ENCODE peak calls at places on chromosomes 2 and 18, in nine cellular contexts. N, O, D, V, S, Q, R, A and M are unnamed samples. For H3K4me1, the result is how much of the 10 kb centered on the place peaks cover.

GRCh38 chr2:197972017-197972416 is 167.6 kb downstream of the PLCL1 start:
- DNase-seq in N (no peak), O (no peak), D (no peak), V (no peak), S (no peak), Q (no peak), R (no peak), A (no peak), M (peak)

GRCh38 chr2:46269545-46270273 is 27.5 kb upstream of the EPAS1 start:
- DNase-seq in N (no peak), O (no peak), D (no peak), V (no peak), S (no peak), Q (no peak), R (no peak), A (no peak), M (no peak)

GRCh38 chr2:216222650-216223352 is 113.7 kb downstream of the XRCC5 start:
- DNase-seq in N (no peak), O (no peak), D (no peak), V (peak), S (no peak), Q (no peak), R (no peak), A (no peak), M (peak)

GRCh38 chr2:150036622-150037021 is 449.0 kb upstream of the MMADHC start:
- DNase-seq in N (no peak), O (no peak), D (no peak), V (no peak), S (no peak), Q (no peak), R (no peak), A (no peak), M (no peak)

GRCh38 chr2:240875228-240876034 is 6.8 kb downstream of the AGXT start:
- DNase-seq in N (peak), O (no peak), D (no peak), V (no peak), S (no peak), Q (no peak), R (no peak), A (no peak), M (no peak)

GRCh38 chr2:138227195-138227594 is 262.9 kb downstream of the HNMT start:
- DNase-seq in N (no peak), O (no peak), D (no peak), V (no peak), S (no peak), Q (no peak), R (no peak), A (no peak), M (no peak)

GRCh38 chr2:227238242-227239237 is 74.1 kb downstream of the COL4A3 start:
- DNase-seq in N (peak), O (peak), D (peak), V (peak), S (peak), Q (peak), R (peak), A (peak), M (peak)

GRCh38 chr2:48480526-48480925 is 49.4 kb upstream of the STON1 start:
- DNase-seq in N (no peak), O (no peak), D (no peak), V (no peak), S (no peak), Q (no peak), R (no peak), A (no peak), M (no peak)

GRCh38 chr2:230865766-230866703 is 1.3 kb downstream of the ITM2C start:
- DNase-seq in N (no peak), O (no peak), D (no peak), V (no peak), S (no peak), Q (peak), R (no peak), A (no peak), M (peak)

GRCh38 chr2:26002617-26003310 is 20.5 kb upstream of the KIF3C start:
- DNase-seq in N (no peak), O (no peak), D (no peak), V (no peak), S (no peak), Q (no peak), R (peak), A (no peak), M (no peak)

GRCh38 chr2:84832772-84833461 is 48.0 kb downstream of the TRABD2A start:
- DNase-seq in N (peak), O (no peak), D (no peak), V (no peak), S (no peak), Q (no peak), R (peak), A (no peak), M (no peak)

GRCh38 chr2:224039770-224040088 is 643 bp upstream of the SERPINE2 start:
- DNase-seq in N (no peak), O (no peak), D (no peak), V (no peak), S (no peak), Q (no peak), R (no peak), A (no peak), M (no peak)

GRCh38 chr2:84223191-84223590 is 235.9 kb downstream of the SUCLG1 start:
- DNase-seq in N (no peak), O (no peak), D (no peak), V (no peak), S (no peak), Q (no peak), R (no peak), A (no peak), M (peak)

GRCh38 chr18:48324651-48325050 is 84.5 kb downstream of the ZBTB7C start:
- DNase-seq in N (no peak), O (no peak), D (no peak), V (no peak), S (no peak), Q (no peak), R (no peak), A (no peak), M (no peak)

GRCh38 chr2:140997997-140998396 is 1132.8 kb downstream of the LRP1B start:
- DNase-seq in N (no peak), O (no peak), D (no peak), V (no peak), S (no peak), Q (no peak), R (no peak), A (no peak), M (peak)

GRCh38 chr2:22281033-22281432 is 1103.9 kb upstream of the KLHL29 start:
- DNase-seq in N (no peak), O (no peak), D (no peak), V (no peak), S (no peak), Q (no peak), R (no peak), A (no peak), M (peak)

GRCh38 chr2:177394622-177395021 is 2.0 kb downstream of the AGPS start:
- DNase-seq in N (no peak), O (no peak), D (no peak), V (no peak), S (no peak), Q (no peak), R (no peak), A (no peak), M (no peak)

GRCh38 chr18:77654302-77654701 is 404.7 kb downstream of the GALR1 start:
- DNase-seq in N (no peak), O (no peak), D (no peak), V (no peak), S (no peak), Q (no peak), R (no peak), A (no peak), M (no peak)

GRCh38 chr18:62957885-62958472 is 242.6 kb downstream of the PHLPP1 start:
- DNase-seq in N (peak), O (no peak), D (no peak), V (peak), S (peak), Q (no peak), R (peak), A (peak), M (peak)

GRCh38 chr2:73187549-73187948 is 14.8 kb upstream of the NOTO start:
- DNase-seq in N (no peak), O (no peak), D (no peak), V (no peak), S (no peak), Q (no peak), R (no peak), A (no peak), M (no peak)

GRCh38 chr2:45494275-45494977 is 116.6 kb downstream of the SRBD1 start:
- DNase-seq in N (no peak), O (peak), D (peak), V (peak), S (peak), Q (no peak), R (no peak), A (no peak), M (peak)

DNA sequence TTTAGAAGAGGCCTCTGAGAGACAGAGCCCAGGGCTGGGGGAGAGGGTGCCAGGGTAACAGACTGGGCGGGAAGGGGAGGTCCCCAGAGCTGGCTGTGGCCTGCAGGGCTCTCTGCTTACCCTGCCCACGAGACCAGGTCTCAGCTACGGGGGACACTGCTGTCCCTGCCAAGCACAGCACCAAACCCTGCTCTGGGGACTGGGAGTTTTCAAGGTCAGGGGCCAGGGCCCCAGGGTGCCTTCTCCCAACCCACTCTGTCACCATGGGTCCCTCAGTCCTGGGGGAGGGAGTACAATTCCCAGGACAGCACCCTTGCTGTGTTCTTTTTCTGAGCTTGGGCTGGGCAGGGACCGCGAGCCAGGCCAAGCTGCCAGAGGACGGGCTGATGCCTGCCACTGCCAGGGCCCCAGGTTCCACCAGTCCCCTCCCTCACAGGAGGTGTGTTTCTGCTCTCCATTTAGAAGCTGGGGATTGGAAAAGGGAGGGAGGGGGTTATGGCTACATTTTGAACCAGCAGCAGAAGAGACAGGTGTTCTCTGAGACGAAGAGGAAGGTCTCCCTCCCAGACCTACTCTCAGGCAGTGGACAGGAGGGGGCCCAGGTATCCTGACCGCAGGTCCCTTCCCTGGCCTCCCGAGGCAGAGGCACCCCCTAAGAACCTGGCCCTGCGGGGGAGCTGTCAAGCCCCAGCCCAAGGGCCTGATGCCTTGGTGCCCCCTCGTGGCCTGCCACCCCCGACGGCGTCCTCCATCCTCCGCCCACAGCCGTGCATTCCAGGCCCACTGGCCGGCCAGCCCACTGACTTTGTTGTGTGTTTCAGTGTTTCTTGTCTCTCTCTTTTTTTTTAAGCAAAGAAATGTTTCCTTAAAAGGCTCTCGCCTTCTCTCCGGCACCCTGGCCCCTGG is 80.4 kb downstream of the TNS1 start:
- DNase-seq in N (no peak), O (no peak), D (no peak), V (no peak), S (no peak), Q (peak), R (peak), A (peak), M (peak)
- H3K4me1 ChIP-seq in N (under half), O (under half), D (under half), V (half or more), S (under half), Q (half or more), R (half or more), A (half or more), M (half or more)

GRCh38 chr18:58263733-58264469 is 219.9 kb downstream of the NEDD4L start:
- DNase-seq in N (no peak), O (no peak), D (no peak), V (no peak), S (no peak), Q (no peak), R (no peak), A (no peak), M (no peak)

GRCh38 chr18:58266291-58266690 is 222.3 kb downstream of the NEDD4L start:
- DNase-seq in N (no peak), O (no peak), D (no peak), V (no peak), S (no peak), Q (no peak), R (no peak), A (no peak), M (no peak)

GRCh38 chr18:58263055-58263732 is 219.2 kb downstream of the NEDD4L start:
- DNase-seq in N (no peak), O (no peak), D (peak), V (peak), S (no peak), Q (no peak), R (no peak), A (no peak), M (no peak)

GRCh38 chr18:58264846-58265245 is 220.8 kb downstream of the NEDD4L start:
- DNase-seq in N (no peak), O (no peak), D (no peak), V (no peak), S (no peak), Q (no peak), R (no peak), A (no peak), M (no peak)

DNA sequence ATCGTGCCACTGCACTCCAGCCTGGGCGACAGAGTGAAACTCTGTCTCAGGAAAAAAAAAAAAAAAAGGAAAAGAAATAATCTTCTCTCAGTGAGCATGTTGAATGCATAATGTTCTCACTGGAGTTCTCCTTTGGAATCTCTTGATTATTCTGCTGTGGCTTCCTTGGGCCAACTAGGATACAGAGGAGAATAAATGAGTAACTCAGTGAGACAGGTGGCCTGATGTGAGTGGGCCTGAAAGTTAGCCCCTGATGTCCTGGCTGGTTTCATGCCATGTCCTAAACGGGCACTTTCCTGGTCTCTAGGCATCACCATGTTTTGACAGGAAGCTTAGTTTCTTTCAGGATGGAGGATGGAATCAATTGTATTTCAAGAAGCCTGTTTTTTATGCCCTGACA is 218.6 kb downstream of the NEDD4L start:
- DNase-seq in N (no peak), O (no peak), D (no peak), V (no peak), S (no peak), Q (no peak), R (no peak), A (no peak), M (no peak)
- H3K4me1 ChIP-seq in N (under half), O (under half), D (half or more), V (under half), S (under half), Q (under half), R (under half), A (under half), M (under half)

DNA sequence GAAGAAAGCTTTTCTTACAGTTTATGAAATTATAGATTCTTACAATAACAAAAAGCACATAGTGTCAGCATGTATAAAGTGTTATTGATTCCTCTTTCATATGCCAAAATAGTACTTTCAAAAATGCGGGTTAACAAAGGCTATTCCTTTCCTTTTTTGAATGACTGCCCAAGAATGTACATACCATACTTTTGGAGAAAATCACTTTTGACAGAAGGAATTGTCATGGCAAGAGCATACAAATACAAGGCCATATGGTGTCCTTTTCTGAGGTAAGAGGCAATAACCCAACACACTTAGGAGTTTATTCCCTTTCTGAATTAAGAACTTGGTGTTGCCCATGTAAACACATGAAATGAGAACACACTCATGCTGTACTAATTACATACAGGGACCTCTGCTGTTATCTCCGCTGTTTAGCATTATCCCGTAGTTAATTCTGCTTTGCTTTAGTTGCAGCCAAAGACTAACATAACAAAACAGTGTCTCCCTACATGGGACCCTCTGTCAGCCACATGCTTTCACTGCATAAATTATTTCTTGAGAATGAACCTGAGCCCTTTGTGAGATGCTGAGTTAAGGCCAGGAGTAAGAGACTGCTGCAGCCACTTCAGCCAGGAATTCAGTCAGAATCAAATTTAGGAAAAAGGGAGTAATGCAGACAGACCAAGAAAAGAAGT is 67.0 kb downstream of the CDH2 start:
- DNase-seq in N (no peak), O (no peak), D (no peak), V (no peak), S (no peak), Q (no peak), R (no peak), A (no peak), M (peak)
- H3K4me1 ChIP-seq in N (under half), O (under half), D (under half), V (half or more), S (under half), Q (under half), R (under half), A (under half), M (half or more)

DNA sequence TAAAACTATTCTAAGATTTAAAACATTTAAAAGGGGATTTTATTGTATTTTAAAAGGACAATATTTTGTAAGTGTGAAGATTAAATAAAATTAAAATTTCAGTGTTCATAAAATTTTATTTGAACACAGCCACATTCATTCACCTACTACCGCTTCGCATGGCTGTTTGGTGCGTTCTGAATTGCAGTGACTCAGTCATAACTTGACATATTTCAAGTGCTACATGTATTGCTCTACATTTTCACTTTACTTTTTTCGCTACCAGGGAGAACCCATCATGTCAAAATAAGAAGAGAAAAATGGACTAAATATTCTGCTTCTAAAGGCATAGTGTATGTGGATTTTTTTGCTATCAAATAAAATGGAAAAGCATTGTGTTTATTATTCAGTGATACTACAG is 8.7 kb downstream of the PTH2R start:
- DNase-seq in N (no peak), O (no peak), D (no peak), V (no peak), S (no peak), Q (no peak), R (no peak), A (no peak), M (no peak)
- H3K4me1 ChIP-seq in N (under half), O (under half), D (under half), V (under half), S (under half), Q (under half), R (under half), A (under half), M (under half)